ENCODE peak calls at places on chromosomes 7 and 10, in ten cellular contexts. O is IMR-90, H is A549, Y is body of pancreas, N is gastrocnemius medialis, B is GM12891, T is heart left ventricle, D is transverse colon, Z is uterus, L is thyroid gland. E is an unnamed sample.

GRCh38 chr10:111455776-111456426 is 379.1 kb downstream of the ADRA2A start:
- DNase-seq in O (no peak), H (no peak), Y (no peak), N (no peak), B (no peak), T (no peak), D (no peak), Z (no peak), L (no peak), E (no peak)

GRCh38 chr10:110680473-110681020 is 36.4 kb downstream of the RBM20 start:
- DNase-seq in O (no peak), H (no peak), Y (no peak), N (peak), B (no peak), T (no peak), D (no peak), Z (no peak), L (no peak), E (no peak)

GRCh38 chr7:29106128-29106988 is 40.0 kb downstream of the CPVL start:
- DNase-seq in O (peak), H (no peak), Y (peak), N (peak), B (no peak), T (no peak), D (no peak), Z (peak), L (peak), E (no peak)

GRCh38 chr7:16223963-16224707 is 197.2 kb downstream of the CRPPA start:
- DNase-seq in O (no peak), H (no peak), Y (no peak), N (no peak), B (no peak), T (no peak), D (no peak), Z (no peak), L (no peak), E (no peak)

GRCh38 chr10:7488418-7488829 is 77.6 kb upstream of the SFMBT2 start:
- DNase-seq in O (peak), H (no peak), Y (peak), N (peak), B (no peak), T (no peak), D (peak), Z (peak), L (peak), E (no peak)

GRCh38 chr10:33600381-33600780 is 265.9 kb upstream of the NRP1 start:
- DNase-seq in O (peak), H (no peak), Y (no peak), N (no peak), B (no peak), T (no peak), D (no peak), Z (no peak), L (no peak), E (no peak)

GRCh38 chr10:75408512-75408881 is 6.9 kb upstream of the ZNF503 start:
- DNase-seq in O (no peak), H (peak), Y (peak), N (no peak), B (no peak), T (no peak), D (no peak), Z (peak), L (no peak), E (no peak)

GRCh38 chr10:7525314-7526016 is 114.6 kb upstream of the SFMBT2 start:
- DNase-seq in O (peak), H (peak), Y (peak), N (peak), B (peak), T (peak), D (peak), Z (peak), L (peak), E (peak)

GRCh38 chr10:91197044-91197651 is 23.3 kb upstream of the PCGF5 start:
- DNase-seq in O (peak), H (no peak), Y (no peak), N (peak), B (no peak), T (peak), D (no peak), Z (no peak), L (no peak), E (no peak)

GRCh38 chr7:159136013-159136412 is 8.7 kb downstream of the VIPR2 start:
- DNase-seq in O (no peak), H (no peak), Y (no peak), N (no peak), B (no peak), T (no peak), D (no peak), Z (no peak), L (no peak), E (no peak)

GRCh38 chr10:27822286-27822685 is 76.7 kb upstream of the MKX start:
- DNase-seq in O (peak), H (no peak), Y (no peak), N (no peak), B (no peak), T (no peak), D (no peak), Z (no peak), L (peak), E (no peak)

GRCh38 chr7:76328390-76328789 is 25.9 kb downstream of the HSPB1 start:
- DNase-seq in O (no peak), H (no peak), Y (no peak), N (no peak), B (no peak), T (no peak), D (no peak), Z (no peak), L (no peak), E (no peak)
- TF ChIP-seq POLR2A in O (no peak), H (no peak), Y (no peak), N (no peak), B (no peak), T (no peak), D (no peak), Z (no peak), L (no peak), E (no peak)

GRCh38 chr10:92757066-92757716 is 67.4 kb downstream of the HHEX start:
- DNase-seq in O (peak), H (peak), Y (peak), N (peak), B (peak), T (peak), D (peak), Z (peak), L (peak), E (peak)
- TF ChIP-seq POLR2A in O (no peak), H (no peak), Y (no peak), N (no peak), B (no peak), T (no peak), D (no peak), Z (no peak), L (peak), E (no peak)

GRCh38 chr7:3267928-3268690 is 32.9 kb upstream of the SDK1 start:
- DNase-seq in O (peak), H (peak), Y (peak), N (no peak), B (no peak), T (no peak), D (no peak), Z (no peak), L (no peak), E (peak)
- TF ChIP-seq POLR2A in O (no peak), H (no peak), Y (no peak), N (no peak), B (no peak), T (no peak), D (no peak), Z (no peak), L (no peak), E (no peak)

GRCh38 chr7:37585064-37585463 is 98.5 kb upstream of the GPR141 start:
- DNase-seq in O (no peak), H (no peak), Y (no peak), N (no peak), B (no peak), T (no peak), D (no peak), Z (no peak), L (no peak), E (no peak)

GRCh38 chr7:37592366-37592765 is 91.2 kb upstream of the GPR141 start:
- DNase-seq in O (no peak), H (no peak), Y (no peak), N (no peak), B (no peak), T (no peak), D (no peak), Z (no peak), L (no peak), E (no peak)

GRCh38 chr7:37594602-37595001 is 89.0 kb upstream of the GPR141 start:
- DNase-seq in O (no peak), H (no peak), Y (no peak), N (no peak), B (no peak), T (no peak), D (no peak), Z (no peak), L (no peak), E (no peak)

GRCh38 chr7:37590824-37591223 is 92.7 kb upstream of the GPR141 start:
- DNase-seq in O (no peak), H (no peak), Y (no peak), N (no peak), B (no peak), T (no peak), D (no peak), Z (no peak), L (no peak), E (no peak)
- TF ChIP-seq POLR2A in O (no peak), H (no peak), Y (no peak), N (no peak), B (no peak), T (no peak), D (no peak), Z (no peak), L (no peak), E (no peak)

DNA sequence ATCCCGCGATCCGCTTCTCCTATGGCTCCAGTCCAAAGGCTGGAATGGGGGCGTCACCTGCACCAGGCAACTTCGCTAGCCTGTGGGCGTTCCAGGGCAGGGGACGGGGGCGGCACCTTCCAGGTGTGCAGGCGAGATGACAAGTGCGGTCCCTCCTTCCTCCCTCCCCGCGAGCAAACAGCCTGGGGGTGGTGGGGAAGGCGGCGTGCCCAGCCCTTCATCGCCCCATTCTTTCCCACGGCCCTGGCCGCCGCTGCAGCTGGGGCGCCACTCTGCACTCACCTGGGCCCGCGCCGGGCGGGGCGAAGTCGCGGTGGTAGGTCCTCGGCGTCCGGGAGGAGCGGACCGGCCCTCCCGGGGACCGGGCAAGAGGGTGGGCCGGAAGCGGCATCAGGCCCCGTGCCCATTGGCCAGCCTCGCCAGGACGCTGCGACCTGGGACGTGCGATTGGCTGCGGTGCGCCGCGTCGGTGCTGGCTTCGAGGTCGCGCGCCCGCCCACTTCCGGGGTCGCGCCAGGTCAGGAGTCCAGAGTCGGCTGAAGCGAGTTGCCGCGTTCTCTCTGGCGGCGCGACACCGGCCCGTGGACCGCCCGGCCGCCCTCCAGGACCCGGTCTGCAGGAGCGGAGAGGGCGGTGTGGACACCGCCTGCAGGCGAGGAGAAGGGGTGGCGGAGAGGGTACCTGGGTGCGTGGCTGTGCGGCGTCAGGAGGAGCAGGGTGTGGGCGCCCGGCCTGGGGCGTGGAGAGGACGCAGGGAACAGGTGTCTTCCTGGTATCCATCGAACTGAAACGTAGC is at the start of gene TECPR1:
- DNase-seq in O (peak), H (peak), Y (peak), N (peak), B (peak), T (peak), D (peak), Z (peak), L (peak), E (peak)
- TF ChIP-seq POLR2A in O (no peak), H (peak), Y (peak), N (peak), B (no peak), T (peak), D (peak), Z (peak), L (peak), E (peak)

DNA sequence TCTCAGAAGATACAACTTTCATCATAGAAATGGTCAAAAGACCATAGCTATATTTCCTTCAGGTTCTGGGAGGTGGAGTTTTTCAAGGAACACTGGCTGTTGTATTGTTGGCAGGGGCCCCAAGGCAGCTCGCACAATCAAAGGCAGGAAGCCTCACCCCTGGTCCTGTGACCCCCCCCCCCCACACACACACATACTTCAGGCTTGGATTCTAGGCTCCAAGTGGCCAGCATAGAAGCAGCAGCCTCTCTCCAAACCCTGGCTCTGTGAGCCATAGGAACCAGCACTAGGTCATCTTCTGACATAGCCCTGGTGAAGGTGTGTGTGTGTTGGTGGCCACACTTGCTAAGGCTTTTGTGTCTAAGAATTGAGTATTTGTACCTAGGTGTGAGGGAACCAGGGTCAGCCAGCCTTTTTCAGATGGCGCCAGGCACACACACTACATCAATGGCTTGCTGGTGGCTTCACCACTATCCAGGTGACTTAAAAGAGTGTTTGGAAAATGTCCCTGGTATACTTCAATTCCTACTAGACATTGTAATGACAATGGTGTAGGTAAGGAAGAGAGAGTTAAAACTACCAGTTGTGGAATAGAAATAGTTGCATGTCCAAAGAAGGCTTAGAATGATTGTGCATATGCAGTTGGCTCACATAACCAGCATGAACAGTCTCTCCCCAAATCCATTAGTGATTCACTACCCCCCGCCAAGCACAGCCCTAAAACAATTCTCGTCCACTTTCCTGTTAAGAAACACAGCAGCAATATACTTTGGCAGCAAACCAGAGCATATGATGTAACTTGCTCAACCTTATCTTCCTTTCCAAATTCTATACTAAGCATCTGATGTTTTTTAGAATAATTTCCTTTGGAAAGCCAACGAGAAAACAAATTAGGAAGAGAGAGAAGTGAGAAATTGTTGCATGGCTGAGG is 91.3 kb downstream of the AVL9 start:
- DNase-seq in O (peak), H (peak), Y (no peak), N (no peak), B (no peak), T (peak), D (no peak), Z (no peak), L (no peak), E (peak)
- TF ChIP-seq POLR2A in O (no peak), H (no peak), Y (no peak), N (no peak), B (no peak), T (no peak), D (no peak), Z (no peak), L (no peak), E (no peak)

DNA sequence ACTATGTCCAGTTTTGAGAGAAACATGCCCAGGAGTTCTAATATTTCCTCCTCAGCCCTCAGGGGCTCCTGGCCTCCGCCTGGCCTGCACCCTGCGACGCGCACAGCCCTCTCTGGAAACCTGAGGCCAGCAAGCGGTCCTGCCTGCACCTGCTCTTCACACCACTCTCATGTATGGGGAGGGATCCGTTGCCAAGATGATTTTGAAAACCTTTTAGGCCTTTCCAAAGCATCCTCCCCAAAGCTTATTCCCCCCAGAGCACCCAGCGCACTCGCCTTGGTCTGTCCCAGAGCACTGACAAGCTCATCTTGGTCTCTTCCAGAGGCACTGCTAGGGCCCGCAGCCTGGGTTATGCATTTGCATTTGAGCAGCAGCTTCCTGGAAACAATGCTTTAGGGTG is 22.6 kb upstream of the CNPY1 start:
- DNase-seq in O (no peak), H (no peak), Y (no peak), N (no peak), B (no peak), T (no peak), D (no peak), Z (no peak), L (no peak), E (no peak)
- TF ChIP-seq POLR2A in O (no peak), H (no peak), Y (no peak), N (no peak), B (no peak), T (no peak), D (no peak), Z (no peak), L (no peak), E (no peak)